ENCODE peak calls at places on chromosome 21, in five cellular contexts. One of them, this sample, is unnamed.

GRCh38 chr21:27301216-27301615 is 334.3 kb upstream of the ADAMTS5 start:
- DNase-seq in AG04450: peak
- DNase-seq in astrocyte of the spinal cord: no peak
- DNase-seq in skeletal muscle cell: peak
- DNase-seq in HFF-Myc: no peak
- DNase-seq in this sample: no peak

GRCh38 chr21:43767980-43768867 is 7.9 kb downstream of the CSTB start:
- DNase-seq in AG04450: peak
- DNase-seq in astrocyte of the spinal cord: peak
- DNase-seq in skeletal muscle cell: peak
- DNase-seq in HFF-Myc: peak
- DNase-seq in this sample: no peak

GRCh38 chr21:44360174-44360573 is 6.8 kb downstream of the TRPM2 start:
- DNase-seq in AG04450: no peak
- DNase-seq in astrocyte of the spinal cord: no peak
- DNase-seq in skeletal muscle cell: no peak
- DNase-seq in HFF-Myc: no peak
- DNase-seq in this sample: no peak

GRCh38 chr21:45638707-45639106 is 4.8 kb upstream of the PCBP3 start:
- DNase-seq in AG04450: no peak
- DNase-seq in astrocyte of the spinal cord: no peak
- DNase-seq in skeletal muscle cell: no peak
- DNase-seq in HFF-Myc: no peak
- DNase-seq in this sample: no peak

GRCh38 chr21:25568230-25568629 is 39.1 kb downstream of the MRPL39 start:
- DNase-seq in AG04450: peak
- DNase-seq in astrocyte of the spinal cord: peak
- DNase-seq in skeletal muscle cell: peak
- DNase-seq in HFF-Myc: no peak
- DNase-seq in this sample: no peak

GRCh38 chr21:15192243-15192642 is 127.4 kb upstream of the NRIP1 start:
- DNase-seq in AG04450: no peak
- DNase-seq in astrocyte of the spinal cord: no peak
- DNase-seq in skeletal muscle cell: peak
- DNase-seq in HFF-Myc: no peak
- DNase-seq in this sample: no peak

GRCh38 chr21:45406801-45407628 is 2.0 kb downstream of the COL18A1 start:
- DNase-seq in AG04450: no peak
- DNase-seq in astrocyte of the spinal cord: peak
- DNase-seq in skeletal muscle cell: no peak
- DNase-seq in HFF-Myc: no peak
- DNase-seq in this sample: no peak

GRCh38 chr21:45479691-45480675 is 62.3 kb downstream of the SLC19A1 start:
- DNase-seq in AG04450: no peak
- DNase-seq in astrocyte of the spinal cord: no peak
- DNase-seq in skeletal muscle cell: no peak
- DNase-seq in HFF-Myc: no peak
- DNase-seq in this sample: no peak

GRCh38 chr21:40793057-40793456 is 53.9 kb downstream of the DSCAM start:
- DNase-seq in AG04450: no peak
- DNase-seq in astrocyte of the spinal cord: peak
- DNase-seq in skeletal muscle cell: no peak
- DNase-seq in HFF-Myc: no peak
- DNase-seq in this sample: no peak

DNA sequence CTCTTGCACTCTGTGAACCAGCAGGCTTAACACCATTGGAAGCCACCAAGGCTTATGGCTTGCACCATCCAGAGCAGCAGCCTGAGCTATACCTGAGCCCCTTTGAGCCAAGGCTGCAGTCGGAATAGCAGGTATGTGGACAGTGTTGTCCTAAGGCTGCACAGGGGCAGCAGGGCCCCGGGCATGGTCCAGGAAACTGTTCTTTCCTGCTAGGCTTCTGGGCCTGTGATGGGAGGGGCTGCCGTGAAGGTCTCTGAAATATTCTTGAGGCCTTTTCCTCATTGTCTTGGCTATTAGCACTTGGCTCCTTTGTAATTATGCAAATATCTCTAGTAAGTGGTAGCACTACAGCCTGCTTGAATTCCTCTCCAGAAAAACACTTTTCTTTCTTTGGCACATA is 5.0 kb downstream of the KRTAP20-4 start:
- DNase-seq in AG04450: no peak
- DNase-seq in astrocyte of the spinal cord: no peak
- DNase-seq in skeletal muscle cell: no peak
- DNase-seq in HFF-Myc: no peak
- DNase-seq in this sample: no peak
- H3K4me3 ChIP-seq in AG04450: no peak
- H3K4me3 ChIP-seq in astrocyte of the spinal cord: no peak
- H3K4me3 ChIP-seq in skeletal muscle cell: no peak
- H3K4me3 ChIP-seq in HFF-Myc: no peak
- H3K4me3 ChIP-seq in this sample: no peak

GRCh38 chr21:33828083-33828482 is 87.5 kb downstream of the ATP5PO start:
- DNase-seq in AG04450: no peak
- DNase-seq in astrocyte of the spinal cord: peak
- DNase-seq in skeletal muscle cell: no peak
- DNase-seq in HFF-Myc: no peak
- DNase-seq in this sample: no peak

GRCh38 chr21:33828577-33828976 is 87.0 kb downstream of the ATP5PO start:
- DNase-seq in AG04450: no peak
- DNase-seq in astrocyte of the spinal cord: no peak
- DNase-seq in skeletal muscle cell: no peak
- DNase-seq in HFF-Myc: no peak
- DNase-seq in this sample: no peak

GRCh38 chr21:33825419-33825818 is 90.2 kb downstream of the ATP5PO start:
- DNase-seq in AG04450: no peak
- DNase-seq in astrocyte of the spinal cord: no peak
- DNase-seq in skeletal muscle cell: no peak
- DNase-seq in HFF-Myc: no peak
- DNase-seq in this sample: no peak

GRCh38 chr21:33824156-33824941 is 91.3 kb downstream of the ATP5PO start:
- DNase-seq in AG04450: no peak
- DNase-seq in astrocyte of the spinal cord: peak
- DNase-seq in skeletal muscle cell: no peak
- DNase-seq in HFF-Myc: no peak
- DNase-seq in this sample: no peak

GRCh38 chr21:33825898-33826297 is 89.7 kb downstream of the ATP5PO start:
- DNase-seq in AG04450: peak
- DNase-seq in astrocyte of the spinal cord: peak
- DNase-seq in skeletal muscle cell: no peak
- DNase-seq in HFF-Myc: no peak
- DNase-seq in this sample: peak
- H3K4me3 ChIP-seq in AG04450: no peak
- H3K4me3 ChIP-seq in astrocyte of the spinal cord: no peak
- H3K4me3 ChIP-seq in skeletal muscle cell: no peak
- H3K4me3 ChIP-seq in HFF-Myc: no peak
- H3K4me3 ChIP-seq in this sample: no peak

GRCh38 chr21:33155457-33155856 is 74.3 kb upstream of the IFNAR2 start:
- DNase-seq in AG04450: no peak
- DNase-seq in astrocyte of the spinal cord: no peak
- DNase-seq in skeletal muscle cell: no peak
- DNase-seq in HFF-Myc: no peak
- DNase-seq in this sample: no peak
- H3K4me3 ChIP-seq in AG04450: no peak
- H3K4me3 ChIP-seq in astrocyte of the spinal cord: no peak
- H3K4me3 ChIP-seq in skeletal muscle cell: no peak
- H3K4me3 ChIP-seq in HFF-Myc: no peak
- H3K4me3 ChIP-seq in this sample: no peak

DNA sequence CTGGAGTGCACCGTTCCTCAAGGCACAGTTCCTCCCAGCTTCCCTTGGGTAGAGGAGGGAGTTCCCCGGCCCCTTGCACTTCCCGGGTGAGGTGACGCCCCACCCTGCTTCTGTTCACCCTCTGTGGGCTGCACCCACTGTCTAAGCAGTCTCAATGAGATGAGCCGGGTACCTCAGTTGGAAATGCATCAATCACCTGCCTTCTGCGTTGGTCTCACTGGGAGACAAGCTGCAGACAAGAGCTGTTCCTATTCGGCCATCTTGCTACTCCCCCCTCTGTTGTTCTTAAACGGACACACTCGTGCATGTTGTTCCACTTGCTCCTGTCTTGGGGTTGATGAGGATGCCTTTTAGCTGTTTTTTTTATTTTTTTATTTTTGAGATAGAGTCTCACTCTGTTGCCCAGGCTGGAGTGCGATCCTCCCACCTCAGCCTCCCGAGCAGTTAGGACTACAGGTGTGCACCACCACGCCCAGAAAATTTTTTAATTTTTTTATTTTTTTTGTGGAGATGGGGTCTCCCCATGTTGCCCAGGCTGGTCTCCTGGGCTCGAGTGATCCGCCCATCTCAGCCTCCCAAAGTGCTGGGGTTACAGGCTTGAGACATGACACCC is 3.0 kb upstream of the MORC3 start:
- DNase-seq in AG04450: no peak
- DNase-seq in astrocyte of the spinal cord: no peak
- DNase-seq in skeletal muscle cell: no peak
- DNase-seq in HFF-Myc: no peak
- DNase-seq in this sample: no peak
- H3K4me3 ChIP-seq in AG04450: no peak
- H3K4me3 ChIP-seq in astrocyte of the spinal cord: no peak
- H3K4me3 ChIP-seq in skeletal muscle cell: no peak
- H3K4me3 ChIP-seq in HFF-Myc: no peak
- H3K4me3 ChIP-seq in this sample: no peak

GRCh38 chr21:37005548-37006242 is 807 bp upstream of the RIPPLY3 start:
- DNase-seq in AG04450: no peak
- DNase-seq in astrocyte of the spinal cord: no peak
- DNase-seq in skeletal muscle cell: no peak
- DNase-seq in HFF-Myc: no peak
- DNase-seq in this sample: no peak
- H3K4me3 ChIP-seq in AG04450: peak
- H3K4me3 ChIP-seq in astrocyte of the spinal cord: peak
- H3K4me3 ChIP-seq in skeletal muscle cell: peak
- H3K4me3 ChIP-seq in HFF-Myc: peak
- H3K4me3 ChIP-seq in this sample: peak

GRCh38 chr21:34548782-34549376 is 36.9 kb upstream of the KCNE1 start:
- DNase-seq in AG04450: no peak
- DNase-seq in astrocyte of the spinal cord: no peak
- DNase-seq in skeletal muscle cell: no peak
- DNase-seq in HFF-Myc: no peak
- DNase-seq in this sample: no peak

GRCh38 chr21:34543017-34543416 is 31.0 kb upstream of the KCNE1 start:
- DNase-seq in AG04450: no peak
- DNase-seq in astrocyte of the spinal cord: no peak
- DNase-seq in skeletal muscle cell: no peak
- DNase-seq in HFF-Myc: no peak
- DNase-seq in this sample: no peak

GRCh38 chr21:34544032-34544496 is 32.1 kb upstream of the KCNE1 start:
- DNase-seq in AG04450: no peak
- DNase-seq in astrocyte of the spinal cord: peak
- DNase-seq in skeletal muscle cell: no peak
- DNase-seq in HFF-Myc: peak
- DNase-seq in this sample: no peak

GRCh38 chr21:34546556-34546955 is 34.5 kb upstream of the KCNE1 start:
- DNase-seq in AG04450: no peak
- DNase-seq in astrocyte of the spinal cord: no peak
- DNase-seq in skeletal muscle cell: no peak
- DNase-seq in HFF-Myc: no peak
- DNase-seq in this sample: no peak

GRCh38 chr21:34545079-34545884 is 33.3 kb upstream of the KCNE1 start:
- DNase-seq in AG04450: no peak
- DNase-seq in astrocyte of the spinal cord: peak
- DNase-seq in skeletal muscle cell: no peak
- DNase-seq in HFF-Myc: no peak
- DNase-seq in this sample: no peak
- H3K4me3 ChIP-seq in AG04450: peak
- H3K4me3 ChIP-seq in astrocyte of the spinal cord: no peak
- H3K4me3 ChIP-seq in skeletal muscle cell: no peak
- H3K4me3 ChIP-seq in HFF-Myc: no peak
- H3K4me3 ChIP-seq in this sample: no peak

DNA sequence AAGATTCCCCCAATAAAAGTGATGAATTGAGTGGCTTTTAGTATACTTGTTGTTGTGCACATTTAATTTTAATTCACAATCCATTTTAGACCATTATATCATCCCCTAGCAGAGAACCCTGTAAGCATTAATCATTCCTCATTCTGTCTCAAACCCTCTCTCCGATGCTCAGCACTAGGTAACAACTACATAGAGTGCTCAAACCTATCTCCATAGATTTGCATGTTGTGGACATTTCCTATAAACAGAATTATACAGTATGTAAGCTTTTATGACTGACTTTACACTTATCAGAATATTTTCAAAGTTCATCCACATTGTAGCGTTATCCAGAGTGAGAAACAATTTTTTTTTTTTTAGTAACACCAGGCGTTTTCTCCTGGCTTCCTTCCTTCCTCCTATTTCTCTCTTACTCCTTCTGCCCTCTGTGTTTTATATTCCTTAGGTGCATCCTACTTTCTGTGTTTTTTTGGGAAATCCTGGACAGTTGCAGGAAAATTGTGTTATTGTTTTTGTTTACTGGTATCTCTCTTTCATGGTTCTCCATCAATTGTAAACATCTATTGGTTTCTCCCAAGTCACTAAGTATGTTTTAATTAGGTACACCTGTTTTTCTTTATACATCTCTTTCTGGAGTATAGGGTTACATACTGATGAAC is 1528.0 kb upstream of the TPTE start:
- DNase-seq in AG04450: no peak
- DNase-seq in astrocyte of the spinal cord: no peak
- DNase-seq in skeletal muscle cell: no peak
- DNase-seq in HFF-Myc: no peak
- DNase-seq in this sample: no peak
- H3K4me3 ChIP-seq in AG04450: no peak
- H3K4me3 ChIP-seq in astrocyte of the spinal cord: no peak
- H3K4me3 ChIP-seq in skeletal muscle cell: no peak
- H3K4me3 ChIP-seq in HFF-Myc: no peak
- H3K4me3 ChIP-seq in this sample: no peak